ENCODE peak calls at places on chromosome 3, in nine cellular contexts. C is GM23338; Y is neuronal stem cell; Z is mesendoderm; O is ovary; W is CD4-positive, CD25-positive, alpha-beta regulatory T cell; A is astrocyte; H is CD4-positive, alpha-beta memory T cell; F is CD8-positive, alpha-beta memory T cell. N is an unnamed sample. For H3K36me3, the result is how much of the 10 kb centered on the place peaks cover.

GRCh38 chr3:173501941-173502489 is 104.5 kb downstream of the NLGN1 start:
- DNase-seq in F (no peak), Z (no peak), W (no peak), C (no peak), Y (no peak), A (peak), H (no peak), O (no peak), N (no peak)

GRCh38 chr3:120567370-120568197 is 28.6 kb upstream of the NDUFB4 start:
- DNase-seq in W (no peak), O (peak), C (peak), A (peak), H (no peak), F (no peak), Y (no peak), Z (peak), N (no peak)

GRCh38 chr3:107588217-107588616 is 65.5 kb downstream of the BBX start:
- DNase-seq in Y (no peak), A (no peak), H (no peak), W (no peak), Z (no peak), O (no peak), F (no peak), C (no peak), N (no peak)

GRCh38 chr3:38168151-38168987 is 3.0 kb downstream of the OXSR1 start:
- DNase-seq in O (no peak), Z (no peak), W (no peak), Y (no peak), F (no peak), H (no peak), A (peak), C (no peak), N (no peak)

GRCh38 chr3:86464180-86464579 is 526.8 kb downstream of the VGLL3 start:
- DNase-seq in W (no peak), O (no peak), F (no peak), Z (no peak), Y (no peak), C (no peak), A (no peak), H (no peak), N (no peak)

GRCh38 chr3:187773233-187773962 is 28.1 kb upstream of the BCL6 start:
- DNase-seq in W (no peak), O (no peak), C (no peak), H (no peak), Y (no peak), Z (no peak), A (no peak), F (no peak), N (no peak)

GRCh38 chr3:159821148-159821547 is 167.5 kb upstream of the IL12A start:
- DNase-seq in Y (no peak), A (peak), O (no peak), C (no peak), H (no peak), W (no peak), F (no peak), Z (no peak), N (no peak)

GRCh38 chr3:135878501-135878900 is 87.0 kb upstream of the PPP2R3A start:
- DNase-seq in C (no peak), Z (no peak), H (no peak), A (no peak), Y (no peak), O (no peak), F (no peak), W (no peak), N (no peak)

GRCh38 chr3:10185804-10186762 is 21.4 kb downstream of the IRAK2 start:
- DNase-seq in W (no peak), H (peak), Z (no peak), O (no peak), Y (no peak), C (no peak), A (peak), F (no peak), N (no peak)

GRCh38 chr3:185823280-185824044 is 1.4 kb downstream of the IGF2BP2 start:
- DNase-seq in F (peak), Y (no peak), H (no peak), A (no peak), O (peak), Z (peak), C (peak), W (no peak), N (no peak)

GRCh38 chr3:72150634-72151412 is 365.9 kb upstream of the PROK2 start:
- DNase-seq in Z (no peak), C (no peak), O (no peak), W (no peak), H (no peak), A (no peak), Y (no peak), F (no peak), N (no peak)

GRCh38 chr3:72153477-72154314 is 368.7 kb upstream of the PROK2 start:
- DNase-seq in C (no peak), F (no peak), O (no peak), Z (no peak), H (no peak), Y (no peak), A (no peak), W (no peak), N (no peak)

GRCh38 chr3:72151465-72152238 is 366.7 kb upstream of the PROK2 start:
- DNase-seq in C (no peak), W (no peak), F (no peak), O (no peak), A (no peak), Z (no peak), H (no peak), Y (no peak), N (no peak)

GRCh38 chr3:72154391-72155300 is 369.7 kb upstream of the PROK2 start:
- DNase-seq in W (no peak), A (peak), F (no peak), H (no peak), Z (no peak), Y (no peak), C (no peak), O (peak), N (no peak)

GRCh38 chr3:72152551-72153476 is 367.9 kb upstream of the PROK2 start:
- DNase-seq in C (no peak), F (no peak), O (peak), Z (no peak), Y (no peak), H (no peak), W (no peak), A (peak), N (no peak)
- H3K27ac ChIP-seq in C (no peak), F (peak), O (peak), Z (no peak), Y (no peak), H (no peak), W (no peak), A (peak), N (no peak)

DNA sequence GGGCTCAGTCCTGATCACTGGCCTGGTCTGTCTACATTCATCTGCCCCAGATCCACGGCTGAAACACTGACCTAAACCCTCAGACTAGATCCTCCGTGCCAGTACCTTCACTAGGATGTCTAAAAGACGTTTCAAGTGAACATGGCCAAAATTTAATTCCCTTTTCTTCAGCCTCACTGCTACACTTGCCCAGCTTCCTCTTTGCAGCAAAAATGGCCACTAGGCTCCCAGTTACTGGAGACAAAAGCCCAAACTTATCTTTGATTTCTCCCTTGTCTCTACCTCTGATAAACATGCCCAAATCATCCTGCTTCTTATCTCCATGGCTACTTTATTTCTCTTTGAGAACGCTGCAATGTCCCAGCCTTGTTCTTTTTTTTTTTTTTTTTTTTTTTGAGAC is 1.6 kb downstream of the RASSF1 start:
- DNase-seq in H (no peak), A (no peak), O (no peak), Z (no peak), C (no peak), W (no peak), F (no peak), Y (no peak), N (no peak)
- H3K4me3 ChIP-seq in H (peak), A (no peak), O (no peak), Z (no peak), C (no peak), W (peak), F (peak), Y (no peak), N (no peak)

GRCh38 chr3:53185761-53186465 is 24.9 kb downstream of the PRKCD start:
- DNase-seq in F (no peak), Y (no peak), O (no peak), H (no peak), A (no peak), W (no peak), C (no peak), Z (no peak), N (no peak)
- H3K36me3 ChIP-seq in F (under half), Y (under half), O (under half), H (under half), A (under half), W (half or more), C (under half), Z (under half), N (under half)

GRCh38 chr3:3707858-3708768 is 91.1 kb upstream of the LRRN1 start:
- DNase-seq in H (no peak), Z (peak), C (peak), W (no peak), F (no peak), O (no peak), Y (no peak), A (no peak), N (no peak)

GRCh38 chr3:3699816-3700633 is 99.2 kb upstream of the LRRN1 start:
- DNase-seq in F (no peak), Z (peak), W (no peak), Y (no peak), A (peak), H (no peak), O (no peak), C (no peak), N (no peak)

GRCh38 chr3:3701949-3702348 is 97.3 kb upstream of the LRRN1 start:
- DNase-seq in A (no peak), C (no peak), H (no peak), Y (no peak), O (no peak), W (no peak), F (no peak), Z (no peak), N (no peak)

GRCh38 chr3:3708769-3709115 is 90.5 kb upstream of the LRRN1 start:
- DNase-seq in A (no peak), C (peak), Y (no peak), W (no peak), O (no peak), Z (no peak), F (no peak), H (no peak), N (no peak)

DNA sequence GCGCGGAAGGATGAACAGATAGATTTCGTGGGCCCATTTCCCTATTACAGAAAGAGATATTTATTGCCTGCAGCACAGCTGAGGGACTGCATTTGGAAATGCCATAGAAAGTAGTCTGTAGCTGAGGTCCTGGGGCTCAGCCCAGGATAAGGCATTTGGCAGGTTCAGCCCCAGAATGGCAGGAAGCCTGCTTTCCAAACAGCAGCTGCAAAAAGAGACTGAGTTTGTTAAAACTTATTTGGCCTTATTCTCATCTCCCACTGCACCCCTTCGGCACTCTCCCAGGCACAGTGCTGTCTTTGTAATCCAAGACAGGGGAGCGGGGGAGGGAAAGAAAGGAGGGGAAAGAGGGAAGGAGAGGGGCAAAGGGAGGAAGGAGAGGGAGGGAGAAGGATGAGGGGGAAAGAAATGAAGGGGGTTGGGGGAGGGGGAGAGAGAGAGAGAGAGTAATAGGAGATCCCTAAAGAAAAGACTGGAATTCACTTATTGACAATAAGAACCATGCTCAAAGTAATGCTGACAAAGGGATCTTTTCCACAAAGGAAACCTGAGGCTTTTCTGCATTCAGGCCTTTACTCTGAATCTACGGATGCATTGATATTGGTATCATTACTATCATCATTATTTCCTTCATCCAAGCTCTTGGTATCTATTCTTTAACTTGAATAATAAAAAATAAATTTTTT is 94.0 kb upstream of the LRRN1 start:
- DNase-seq in A (peak), F (no peak), Z (peak), Y (peak), H (no peak), W (no peak), C (peak), O (peak), N (no peak)
- H3K27ac ChIP-seq in A (no peak), F (no peak), Z (peak), Y (peak), H (no peak), W (no peak), C (peak), O (no peak), N (no peak)

DNA sequence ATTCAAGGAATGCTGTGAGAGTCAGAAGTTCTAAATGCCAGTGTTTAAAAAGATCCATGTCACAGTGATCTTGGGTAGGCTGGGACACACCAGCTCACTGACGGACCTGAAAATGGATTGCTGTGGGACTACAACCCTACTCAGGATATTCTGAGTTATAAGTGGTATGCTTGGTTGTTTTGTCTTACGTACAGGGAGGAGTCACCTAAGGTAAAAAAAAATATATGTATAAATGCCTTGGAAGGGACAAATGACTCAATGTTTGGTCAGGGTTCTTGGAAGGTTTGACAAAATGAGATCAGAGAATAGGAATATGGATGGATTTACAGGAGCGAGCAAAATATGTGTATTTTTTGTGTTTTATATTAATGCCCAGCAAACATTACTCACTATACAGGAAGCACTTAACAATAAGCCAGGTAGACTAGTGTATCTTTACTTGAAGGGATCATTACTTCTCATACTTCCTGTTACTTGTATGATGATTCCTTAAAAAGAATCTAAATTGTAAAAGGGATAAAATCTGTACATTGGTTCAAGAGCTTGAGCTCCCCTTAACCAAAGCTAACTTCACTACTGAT is 767.3 kb downstream of the GBE1 start:
- DNase-seq in C (no peak), Y (no peak), O (no peak), F (no peak), H (no peak), W (no peak), A (no peak), Z (no peak), N (no peak)
- H3K4me3 ChIP-seq in C (no peak), Y (no peak), O (no peak), F (no peak), H (no peak), W (no peak), A (no peak), Z (no peak), N (no peak)

DNA sequence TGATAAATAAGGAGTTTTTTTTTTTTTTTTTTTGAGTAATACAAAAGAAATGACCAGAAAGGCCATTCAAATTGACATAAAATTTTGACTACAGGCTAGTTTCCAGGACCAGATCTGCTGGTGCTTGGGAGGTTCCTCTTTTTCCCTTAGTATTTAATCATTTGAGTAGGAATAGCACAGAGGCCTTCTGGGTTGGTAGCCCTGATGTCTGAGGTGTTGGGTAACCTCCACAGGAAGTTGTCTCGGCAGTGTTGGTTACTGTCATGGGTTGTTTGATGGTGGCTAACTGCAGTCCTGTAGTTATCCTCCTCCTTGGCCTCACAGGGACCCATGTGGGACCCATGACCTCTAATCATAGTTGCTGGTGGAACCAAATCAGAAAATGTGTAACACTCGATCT is 91.1 kb downstream of the USP13 start:
- DNase-seq in O (no peak), W (no peak), H (no peak), C (no peak), A (no peak), Y (no peak), Z (no peak), F (no peak), N (no peak)
- H3K36me3 ChIP-seq in O (under half), W (under half), H (under half), C (under half), A (under half), Y (half or more), Z (under half), F (under half), N (under half)

GRCh38 chr3:121648219-121648958 is 12.3 kb downstream of the HCLS1 start:
- DNase-seq in H (no peak), C (no peak), O (no peak), Z (no peak), A (no peak), F (no peak), Y (no peak), W (no peak), N (no peak)
- H3K27ac ChIP-seq in H (no peak), C (no peak), O (no peak), Z (no peak), A (no peak), F (no peak), Y (no peak), W (no peak), N (no peak)